ENCODE peak calls at places on chromosomes 7 and 10, in seven cellular contexts. One of them, this sample, is unnamed.

GRCh38 chr7:36346260-36346831 is 43.3 kb upstream of the ANLN start:
- DNase-seq in uterus: no peak
- DNase-seq in tibial artery: no peak
- DNase-seq in spleen: no peak
- DNase-seq in hepatocyte: no peak
- DNase-seq in astrocyte: no peak
- DNase-seq in sigmoid colon: no peak
- DNase-seq in this sample: no peak

GRCh38 chr7:51019231-51019844 is 236.6 kb upstream of the GRB10 start:
- DNase-seq in spleen: no peak
- DNase-seq in hepatocyte: no peak
- DNase-seq in uterus: no peak
- DNase-seq in sigmoid colon: no peak
- DNase-seq in tibial artery: no peak
- DNase-seq in astrocyte: peak; percentile 97
- DNase-seq in this sample: no peak

GRCh38 chr10:78981970-78982281 is 86.8 kb upstream of the ZMIZ1 start:
- DNase-seq in astrocyte: no peak
- DNase-seq in sigmoid colon: no peak
- DNase-seq in hepatocyte: no peak
- DNase-seq in uterus: no peak
- DNase-seq in spleen: no peak
- DNase-seq in tibial artery: no peak
- DNase-seq in this sample: no peak

GRCh38 chr10:125624800-125625199 is 58.2 kb downstream of the TEX36 start:
- DNase-seq in sigmoid colon: no peak
- DNase-seq in spleen: no peak
- DNase-seq in tibial artery: no peak
- DNase-seq in astrocyte: no peak
- DNase-seq in uterus: peak; percentile 20
- DNase-seq in hepatocyte: no peak
- DNase-seq in this sample: no peak

GRCh38 chr10:27426948-27427467 is 77.1 kb upstream of the RAB18 start:
- DNase-seq in hepatocyte: no peak
- DNase-seq in astrocyte: no peak
- DNase-seq in tibial artery: no peak
- DNase-seq in sigmoid colon: no peak
- DNase-seq in uterus: no peak
- DNase-seq in spleen: no peak
- DNase-seq in this sample: no peak

GRCh38 chr10:17051851-17052250 is 77.8 kb downstream of the CUBN start:
- DNase-seq in uterus: no peak
- DNase-seq in astrocyte: no peak
- DNase-seq in tibial artery: no peak
- DNase-seq in sigmoid colon: no peak
- DNase-seq in spleen: no peak
- DNase-seq in hepatocyte: no peak
- DNase-seq in this sample: no peak

GRCh38 chr10:82922755-82923154 is 1047.8 kb downstream of the NRG3 start:
- DNase-seq in astrocyte: no peak
- DNase-seq in uterus: no peak
- DNase-seq in spleen: no peak
- DNase-seq in sigmoid colon: no peak
- DNase-seq in tibial artery: no peak
- DNase-seq in hepatocyte: no peak
- DNase-seq in this sample: no peak

GRCh38 chr7:24858108-24858977 is 101.1 kb upstream of the GSDME start:
- DNase-seq in hepatocyte: no peak
- DNase-seq in sigmoid colon: no peak
- DNase-seq in spleen: no peak
- DNase-seq in uterus: no peak
- DNase-seq in tibial artery: no peak
- DNase-seq in astrocyte: no peak
- DNase-seq in this sample: no peak

GRCh38 chr7:120021085-120021484 is 251.9 kb upstream of the KCND2 start:
- DNase-seq in uterus: no peak
- DNase-seq in spleen: no peak
- DNase-seq in astrocyte: no peak
- DNase-seq in tibial artery: no peak
- DNase-seq in hepatocyte: no peak
- DNase-seq in sigmoid colon: no peak
- DNase-seq in this sample: no peak

GRCh38 chr7:50364645-50365044 is 60.1 kb downstream of the IKZF1 start:
- DNase-seq in uterus: no peak
- DNase-seq in astrocyte: no peak
- DNase-seq in tibial artery: no peak
- DNase-seq in sigmoid colon: no peak
- DNase-seq in hepatocyte: no peak
- DNase-seq in spleen: no peak
- DNase-seq in this sample: no peak

GRCh38 chr7:44309271-44310091 is 15.9 kb downstream of the CAMK2B start:
- DNase-seq in tibial artery: no peak
- DNase-seq in astrocyte: peak; percentile 39
- DNase-seq in uterus: peak; percentile 55
- DNase-seq in hepatocyte: peak; percentile 79
- DNase-seq in sigmoid colon: peak; percentile 68
- DNase-seq in spleen: peak; percentile 87
- DNase-seq in this sample: no peak

GRCh38 chr7:141231018-141231792 is 157.3 kb downstream of the TMEM178B start:
- DNase-seq in astrocyte: peak; percentile 26
- DNase-seq in hepatocyte: peak; percentile 63
- DNase-seq in sigmoid colon: no peak
- DNase-seq in tibial artery: no peak
- DNase-seq in uterus: no peak
- DNase-seq in spleen: no peak
- DNase-seq in this sample: no peak

GRCh38 chr10:86178401-86179142 is 188.0 kb downstream of the GRID1 start:
- DNase-seq in hepatocyte: peak; percentile 37
- DNase-seq in uterus: no peak
- DNase-seq in tibial artery: peak; percentile 45
- DNase-seq in astrocyte: no peak
- DNase-seq in sigmoid colon: no peak
- DNase-seq in spleen: peak; percentile 75
- DNase-seq in this sample: no peak

GRCh38 chr10:110993024-110993693 is 73.8 kb downstream of the SHOC2 start:
- DNase-seq in hepatocyte: no peak
- DNase-seq in tibial artery: no peak
- DNase-seq in uterus: no peak
- DNase-seq in spleen: no peak
- DNase-seq in astrocyte: peak; percentile 94
- DNase-seq in sigmoid colon: no peak
- DNase-seq in this sample: no peak

GRCh38 chr10:102710604-102711003 is 3.6 kb downstream of the ARL3 start:
- DNase-seq in astrocyte: peak; percentile 87
- DNase-seq in sigmoid colon: no peak
- DNase-seq in uterus: no peak
- DNase-seq in spleen: no peak
- DNase-seq in hepatocyte: no peak
- DNase-seq in tibial artery: no peak
- DNase-seq in this sample: peak; percentile 4

GRCh38 chr7:28068811-28069216 is 111.8 kb downstream of the JAZF1 start:
- DNase-seq in uterus: no peak
- DNase-seq in tibial artery: no peak
- DNase-seq in hepatocyte: no peak
- DNase-seq in spleen: no peak
- DNase-seq in astrocyte: no peak
- DNase-seq in sigmoid colon: no peak
- DNase-seq in this sample: no peak

GRCh38 chr7:3832199-3832598 is 531.1 kb downstream of the SDK1 start:
- DNase-seq in spleen: no peak
- DNase-seq in uterus: no peak
- DNase-seq in astrocyte: no peak
- DNase-seq in hepatocyte: no peak
- DNase-seq in tibial artery: no peak
- DNase-seq in sigmoid colon: no peak
- DNase-seq in this sample: no peak

GRCh38 chr10:13809447-13809846 is 222.7 kb downstream of the PRPF18 start:
- DNase-seq in spleen: no peak
- DNase-seq in sigmoid colon: no peak
- DNase-seq in astrocyte: peak; percentile 24
- DNase-seq in uterus: no peak
- DNase-seq in hepatocyte: peak; percentile 58
- DNase-seq in tibial artery: no peak
- DNase-seq in this sample: no peak

GRCh38 chr10:13813540-13813939 is 226.8 kb downstream of the PRPF18 start:
- DNase-seq in hepatocyte: no peak
- DNase-seq in astrocyte: no peak
- DNase-seq in tibial artery: no peak
- DNase-seq in sigmoid colon: no peak
- DNase-seq in uterus: no peak
- DNase-seq in spleen: no peak
- DNase-seq in this sample: no peak

GRCh38 chr10:13815766-13816165 is 229.0 kb downstream of the PRPF18 start:
- DNase-seq in spleen: no peak
- DNase-seq in hepatocyte: no peak
- DNase-seq in sigmoid colon: no peak
- DNase-seq in astrocyte: peak; percentile 83
- DNase-seq in uterus: no peak
- DNase-seq in tibial artery: no peak
- DNase-seq in this sample: no peak

GRCh38 chr10:13810536-13810935 is 223.8 kb downstream of the PRPF18 start:
- DNase-seq in tibial artery: no peak
- DNase-seq in spleen: no peak
- DNase-seq in sigmoid colon: no peak
- DNase-seq in astrocyte: no peak
- DNase-seq in hepatocyte: no peak
- DNase-seq in uterus: no peak
- DNase-seq in this sample: no peak

GRCh38 chr10:13812804-13813203 is 226.0 kb downstream of the PRPF18 start:
- DNase-seq in spleen: no peak
- DNase-seq in hepatocyte: no peak
- DNase-seq in tibial artery: no peak
- DNase-seq in sigmoid colon: no peak
- DNase-seq in uterus: no peak
- DNase-seq in astrocyte: no peak
- DNase-seq in this sample: no peak
- H3K27ac ChIP-seq in spleen: no peak overlapping the region
- H3K27ac ChIP-seq in hepatocyte: no peak overlapping the region
- H3K27ac ChIP-seq in tibial artery: no peak overlapping the region
- H3K27ac ChIP-seq in sigmoid colon: no peak overlapping the region
- H3K27ac ChIP-seq in uterus: no peak overlapping the region
- H3K27ac ChIP-seq in astrocyte: no peak overlapping the region
- H3K27ac ChIP-seq in this sample: no peak overlapping the region

GRCh38 chr7:102472126-102473041 is 6.3 kb downstream of the POLR2J start:
- DNase-seq in uterus: no peak
- DNase-seq in spleen: peak; percentile 78
- DNase-seq in hepatocyte: no peak
- DNase-seq in astrocyte: no peak
- DNase-seq in sigmoid colon: peak; percentile 61
- DNase-seq in tibial artery: peak; percentile 57
- DNase-seq in this sample: no peak
- H3K4me1 ChIP-seq in uterus: no peaks in the 10 kb centered on the region
- H3K4me1 ChIP-seq in spleen: no peaks in the 10 kb centered on the region
- H3K4me1 ChIP-seq in hepatocyte: no peaks in the 10 kb centered on the region
- H3K4me1 ChIP-seq in astrocyte: no peaks in the 10 kb centered on the region
- H3K4me1 ChIP-seq in sigmoid colon: no peaks in the 10 kb centered on the region
- H3K4me1 ChIP-seq in tibial artery: no peaks in the 10 kb centered on the region
- H3K4me1 ChIP-seq in this sample: no peaks in the 10 kb centered on the region

DNA sequence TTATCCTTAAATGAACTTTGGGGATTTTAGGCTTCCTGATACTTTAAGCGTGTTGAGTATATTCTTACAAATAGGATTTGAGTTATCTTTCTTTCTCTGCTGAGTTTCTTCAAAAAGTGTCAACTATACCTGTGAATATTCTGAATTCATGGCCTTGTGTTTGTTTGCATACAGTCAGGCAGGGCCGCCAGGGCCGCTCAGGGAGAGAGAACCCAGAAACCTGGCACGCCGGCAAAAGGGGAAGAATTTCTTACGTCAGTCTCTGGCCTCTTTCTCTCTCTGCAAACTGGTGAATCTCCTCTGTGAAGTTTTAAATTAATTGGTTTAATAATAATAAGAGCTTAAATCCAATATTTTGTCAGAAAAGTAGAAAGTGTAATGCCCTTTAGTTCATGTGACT is 29.3 kb upstream of the BNIP3 start:
- DNase-seq in uterus: no peak
- DNase-seq in sigmoid colon: peak; percentile 85
- DNase-seq in astrocyte: no peak
- DNase-seq in spleen: no peak
- DNase-seq in hepatocyte: no peak
- DNase-seq in tibial artery: no peak
- DNase-seq in this sample: no peak
- H3K4me3 ChIP-seq in uterus: no peak overlapping the region
- H3K4me3 ChIP-seq in sigmoid colon: no peak overlapping the region
- H3K4me3 ChIP-seq in astrocyte: no peak overlapping the region
- H3K4me3 ChIP-seq in spleen: no peak overlapping the region
- H3K4me3 ChIP-seq in hepatocyte: no peak overlapping the region
- H3K4me3 ChIP-seq in tibial artery: no peak overlapping the region
- H3K4me3 ChIP-seq in this sample: no peak overlapping the region

GRCh38 chr7:135645296-135645904 is 16.9 kb upstream of the STMP1 start:
- DNase-seq in sigmoid colon: no peak
- DNase-seq in tibial artery: no peak
- DNase-seq in astrocyte: no peak
- DNase-seq in uterus: no peak
- DNase-seq in hepatocyte: peak; percentile 70
- DNase-seq in spleen: no peak
- DNase-seq in this sample: no peak

GRCh38 chr7:135653285-135654080 is 8.8 kb upstream of the STMP1 start:
- DNase-seq in tibial artery: no peak
- DNase-seq in spleen: no peak
- DNase-seq in sigmoid colon: no peak
- DNase-seq in uterus: no peak
- DNase-seq in astrocyte: peak; percentile 12
- DNase-seq in hepatocyte: no peak
- DNase-seq in this sample: no peak

GRCh38 chr7:135648235-135648634 is 14.1 kb upstream of the STMP1 start:
- DNase-seq in uterus: no peak
- DNase-seq in astrocyte: no peak
- DNase-seq in tibial artery: no peak
- DNase-seq in spleen: no peak
- DNase-seq in hepatocyte: no peak
- DNase-seq in sigmoid colon: no peak
- DNase-seq in this sample: no peak

GRCh38 chr7:135647755-135648154 is 14.6 kb upstream of the STMP1 start:
- DNase-seq in hepatocyte: no peak
- DNase-seq in tibial artery: no peak
- DNase-seq in astrocyte: no peak
- DNase-seq in uterus: no peak
- DNase-seq in sigmoid colon: no peak
- DNase-seq in spleen: no peak
- DNase-seq in this sample: no peak

DNA sequence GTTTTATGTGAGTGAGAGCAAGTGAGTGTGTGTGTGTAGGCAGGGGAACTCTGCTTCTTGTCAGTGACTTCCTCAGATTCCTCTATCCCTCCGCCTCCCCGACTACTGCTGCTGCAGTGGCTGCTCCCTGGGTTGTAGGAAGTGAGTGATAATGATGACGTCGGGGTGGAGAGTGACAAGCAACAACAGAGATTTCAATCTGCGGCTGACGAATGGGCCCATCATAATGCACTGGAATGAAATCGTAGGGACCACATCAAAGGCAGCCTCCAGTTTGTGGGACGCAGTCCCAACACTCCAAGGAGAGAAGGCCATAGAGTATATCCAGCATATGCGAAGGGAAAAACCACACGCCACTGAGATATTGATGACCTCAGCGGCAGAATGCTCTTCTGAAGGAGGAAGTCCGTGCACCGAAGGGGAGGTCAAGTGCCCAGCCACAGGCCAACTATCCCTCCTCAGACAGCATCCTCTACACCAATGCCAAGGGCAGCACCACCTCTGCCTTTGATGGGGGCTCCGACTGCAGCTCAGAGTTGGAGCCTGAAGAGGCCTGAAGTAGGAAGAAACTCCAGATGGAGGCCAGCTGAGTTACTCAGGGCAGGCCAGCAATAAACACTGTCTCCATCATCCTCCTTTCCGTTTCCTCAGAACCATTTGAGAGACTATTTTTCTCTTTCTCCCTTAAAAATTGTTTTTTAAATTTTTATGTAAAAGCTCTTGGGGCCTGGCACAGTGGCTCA is 11.3 kb upstream of the STMP1 start:
- DNase-seq in sigmoid colon: no peak
- DNase-seq in tibial artery: no peak
- DNase-seq in spleen: no peak
- DNase-seq in uterus: no peak
- DNase-seq in hepatocyte: peak; percentile 14
- DNase-seq in astrocyte: peak; percentile 94
- DNase-seq in this sample: no peak
- H3K27ac ChIP-seq in sigmoid colon: no peak overlapping the region
- H3K27ac ChIP-seq in tibial artery: no peak overlapping the region
- H3K27ac ChIP-seq in spleen: peak overlapping the region; percentile 51
- H3K27ac ChIP-seq in uterus: no peak overlapping the region
- H3K27ac ChIP-seq in hepatocyte: no peak overlapping the region
- H3K27ac ChIP-seq in astrocyte: peak overlapping the region; percentile 11
- H3K27ac ChIP-seq in this sample: no peak overlapping the region

This sample was measured in effector memory CD4-positive, alpha-beta T cell.